ENCODE peak calls at places on chromosomes 7 and 10, in six cellular contexts. One of them, this sample, is unnamed.

GRCh38 chr7:140263277-140263676 is 86.5 kb upstream of the KDM7A start:
- DNase-seq in transverse colon: no peak
- DNase-seq in A673: no peak
- DNase-seq in foreskin keratinocyte: no peak
- DNase-seq in GM23248: no peak
- DNase-seq in psoas muscle: no peak
- DNase-seq in this sample: no peak

GRCh38 chr10:90847436-90847835 is 10.4 kb downstream of the HTR7 start:
- DNase-seq in transverse colon: no peak
- DNase-seq in A673: no peak
- DNase-seq in foreskin keratinocyte: peak
- DNase-seq in GM23248: peak
- DNase-seq in psoas muscle: no peak
- DNase-seq in this sample: peak

GRCh38 chr10:12241810-12242529 is 46.0 kb downstream of the CDC123 start:
- DNase-seq in transverse colon: no peak
- DNase-seq in A673: peak
- DNase-seq in foreskin keratinocyte: peak
- DNase-seq in GM23248: no peak
- DNase-seq in psoas muscle: no peak
- DNase-seq in this sample: no peak

GRCh38 chr7:159118623-159119022 is 26.0 kb downstream of the VIPR2 start:
- DNase-seq in transverse colon: no peak
- DNase-seq in A673: no peak
- DNase-seq in foreskin keratinocyte: no peak
- DNase-seq in GM23248: no peak
- DNase-seq in psoas muscle: no peak
- DNase-seq in this sample: no peak

GRCh38 chr10:127532193-127532592 is 16.9 kb upstream of the NPS start:
- DNase-seq in transverse colon: no peak
- DNase-seq in A673: no peak
- DNase-seq in foreskin keratinocyte: no peak
- DNase-seq in GM23248: no peak
- DNase-seq in psoas muscle: no peak
- DNase-seq in this sample: no peak

GRCh38 chr10:133537551-133538545 is 10.7 kb downstream of the CYP2E1 start:
- DNase-seq in transverse colon: no peak
- DNase-seq in A673: no peak
- DNase-seq in foreskin keratinocyte: no peak
- DNase-seq in GM23248: no peak
- DNase-seq in psoas muscle: no peak
- DNase-seq in this sample: no peak

GRCh38 chr7:979886-980571 is 3.0 kb upstream of the CYP2W1 start:
- DNase-seq in transverse colon: no peak
- DNase-seq in A673: no peak
- DNase-seq in foreskin keratinocyte: no peak
- DNase-seq in GM23248: no peak
- DNase-seq in psoas muscle: no peak
- DNase-seq in this sample: no peak

GRCh38 chr7:107690611-107691010 is 30.0 kb downstream of the SLC26A4 start:
- DNase-seq in transverse colon: no peak
- DNase-seq in A673: no peak
- DNase-seq in foreskin keratinocyte: no peak
- DNase-seq in GM23248: no peak
- DNase-seq in psoas muscle: no peak
- DNase-seq in this sample: no peak

GRCh38 chr10:77626266-77626935 is 11.2 kb downstream of the KCNMA1 start:
- DNase-seq in transverse colon: no peak
- DNase-seq in A673: no peak
- DNase-seq in foreskin keratinocyte: no peak
- DNase-seq in GM23248: no peak
- DNase-seq in psoas muscle: no peak
- DNase-seq in this sample: no peak

GRCh38 chr10:18100664-18101063 is 39.6 kb upstream of the CACNB2 start:
- DNase-seq in transverse colon: no peak
- DNase-seq in A673: no peak
- DNase-seq in foreskin keratinocyte: no peak
- DNase-seq in GM23248: peak
- DNase-seq in psoas muscle: no peak
- DNase-seq in this sample: no peak

GRCh38 chr10:103504181-103504783 is 10.8 kb downstream of the NEURL1 start:
- DNase-seq in transverse colon: no peak
- DNase-seq in A673: no peak
- DNase-seq in foreskin keratinocyte: no peak
- DNase-seq in GM23248: peak
- DNase-seq in psoas muscle: no peak
- DNase-seq in this sample: no peak

GRCh38 chr10:83222832-83223742 is 916.2 kb upstream of the GHITM start:
- DNase-seq in transverse colon: no peak
- DNase-seq in A673: no peak
- DNase-seq in foreskin keratinocyte: no peak
- DNase-seq in GM23248: no peak
- DNase-seq in psoas muscle: no peak
- DNase-seq in this sample: no peak

GRCh38 chr10:49594594-49594993 is 15.5 kb upstream of the SLC18A3 start:
- DNase-seq in transverse colon: peak
- DNase-seq in A673: peak
- DNase-seq in foreskin keratinocyte: no peak
- DNase-seq in GM23248: peak
- DNase-seq in psoas muscle: no peak
- DNase-seq in this sample: no peak

GRCh38 chr10:132884691-132885271 is 57.6 kb downstream of the CFAP46 start:
- DNase-seq in transverse colon: no peak
- DNase-seq in A673: no peak
- DNase-seq in foreskin keratinocyte: no peak
- DNase-seq in GM23248: no peak
- DNase-seq in psoas muscle: no peak
- DNase-seq in this sample: no peak

GRCh38 chr7:26853788-26854393 is 10.5 kb downstream of the SKAP2 start:
- DNase-seq in transverse colon: no peak
- DNase-seq in A673: peak
- DNase-seq in foreskin keratinocyte: no peak
- DNase-seq in GM23248: peak
- DNase-seq in psoas muscle: no peak
- DNase-seq in this sample: no peak

GRCh38 chr7:114450431-114450830 is 35.8 kb downstream of the FOXP2 start:
- DNase-seq in transverse colon: no peak
- DNase-seq in A673: no peak
- DNase-seq in foreskin keratinocyte: no peak
- DNase-seq in GM23248: no peak
- DNase-seq in psoas muscle: no peak
- DNase-seq in this sample: no peak

GRCh38 chr10:121078036-121078435 is 226.9 kb downstream of the WDR11 start:
- DNase-seq in transverse colon: no peak
- DNase-seq in A673: no peak
- DNase-seq in foreskin keratinocyte: peak
- DNase-seq in GM23248: no peak
- DNase-seq in psoas muscle: no peak
- DNase-seq in this sample: no peak

GRCh38 chr7:96837583-96837982 is 127.9 kb upstream of the SEM1 start:
- DNase-seq in transverse colon: no peak
- DNase-seq in A673: no peak
- DNase-seq in foreskin keratinocyte: no peak
- DNase-seq in GM23248: no peak
- DNase-seq in psoas muscle: no peak
- DNase-seq in this sample: no peak

GRCh38 chr7:122626785-122627184 is 72.1 kb downstream of the RNF133 start:
- DNase-seq in transverse colon: no peak
- DNase-seq in A673: no peak
- DNase-seq in foreskin keratinocyte: no peak
- DNase-seq in GM23248: no peak
- DNase-seq in psoas muscle: no peak
- DNase-seq in this sample: no peak

GRCh38 chr10:98349508-98349922 is 65.5 kb downstream of the PYROXD2 start:
- DNase-seq in transverse colon: peak
- DNase-seq in A673: peak
- DNase-seq in foreskin keratinocyte: no peak
- DNase-seq in GM23248: peak
- DNase-seq in psoas muscle: peak
- DNase-seq in this sample: no peak

GRCh38 chr10:84333864-84334451 is 5.6 kb downstream of the CCSER2 start:
- DNase-seq in transverse colon: no peak
- DNase-seq in A673: no peak
- DNase-seq in foreskin keratinocyte: no peak
- DNase-seq in GM23248: peak
- DNase-seq in psoas muscle: no peak
- DNase-seq in this sample: no peak

GRCh38 chr7:22195402-22195801 is 161.6 kb downstream of the RAPGEF5 start:
- DNase-seq in transverse colon: no peak
- DNase-seq in A673: no peak
- DNase-seq in foreskin keratinocyte: no peak
- DNase-seq in GM23248: no peak
- DNase-seq in psoas muscle: no peak
- DNase-seq in this sample: no peak
- H3K27ac ChIP-seq in transverse colon: no peak
- H3K27ac ChIP-seq in A673: no peak
- H3K27ac ChIP-seq in foreskin keratinocyte: no peak
- H3K27ac ChIP-seq in GM23248: no peak
- H3K27ac ChIP-seq in psoas muscle: no peak
- H3K27ac ChIP-seq in this sample: no peak

DNA sequence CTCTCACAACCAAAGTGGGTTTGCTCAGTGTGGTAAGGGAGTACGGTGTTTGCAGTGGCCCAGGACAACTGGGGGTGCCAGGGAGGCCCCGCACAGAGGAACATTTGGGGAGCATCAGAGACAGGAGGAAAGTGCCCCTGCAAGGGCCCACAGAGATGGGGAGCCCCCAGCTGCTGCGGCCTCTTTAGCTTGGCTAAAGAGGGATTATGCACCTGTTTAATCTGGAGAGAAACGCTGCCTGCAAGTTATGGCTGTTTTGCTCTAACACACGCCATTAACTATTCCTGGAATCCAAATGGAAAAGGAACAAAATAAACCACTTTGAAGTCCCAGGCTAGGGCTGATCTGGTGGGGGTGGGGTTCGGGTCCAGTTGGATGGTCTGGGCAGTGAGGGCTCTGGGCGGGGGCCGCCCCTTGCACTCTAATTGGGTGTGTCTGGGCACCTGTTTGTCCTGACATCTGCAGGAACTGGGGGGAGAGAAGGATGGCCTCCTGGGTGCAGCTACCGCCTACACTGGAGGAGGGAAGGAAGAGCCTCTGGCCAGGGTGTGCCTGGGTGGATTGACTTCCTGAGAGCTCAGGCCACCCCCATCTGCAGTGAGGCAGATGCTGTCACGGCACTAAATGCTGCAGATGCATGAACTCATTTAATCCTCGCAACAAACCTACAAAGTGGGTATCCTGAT is 300.5 kb downstream of the ZEB1 start:
- DNase-seq in transverse colon: no peak
- DNase-seq in A673: no peak
- DNase-seq in foreskin keratinocyte: no peak
- DNase-seq in GM23248: peak
- DNase-seq in psoas muscle: peak
- DNase-seq in this sample: no peak
- H3K27ac ChIP-seq in transverse colon: no peak
- H3K27ac ChIP-seq in A673: no peak
- H3K27ac ChIP-seq in foreskin keratinocyte: no peak
- H3K27ac ChIP-seq in GM23248: no peak
- H3K27ac ChIP-seq in psoas muscle: peak
- H3K27ac ChIP-seq in this sample: no peak

DNA sequence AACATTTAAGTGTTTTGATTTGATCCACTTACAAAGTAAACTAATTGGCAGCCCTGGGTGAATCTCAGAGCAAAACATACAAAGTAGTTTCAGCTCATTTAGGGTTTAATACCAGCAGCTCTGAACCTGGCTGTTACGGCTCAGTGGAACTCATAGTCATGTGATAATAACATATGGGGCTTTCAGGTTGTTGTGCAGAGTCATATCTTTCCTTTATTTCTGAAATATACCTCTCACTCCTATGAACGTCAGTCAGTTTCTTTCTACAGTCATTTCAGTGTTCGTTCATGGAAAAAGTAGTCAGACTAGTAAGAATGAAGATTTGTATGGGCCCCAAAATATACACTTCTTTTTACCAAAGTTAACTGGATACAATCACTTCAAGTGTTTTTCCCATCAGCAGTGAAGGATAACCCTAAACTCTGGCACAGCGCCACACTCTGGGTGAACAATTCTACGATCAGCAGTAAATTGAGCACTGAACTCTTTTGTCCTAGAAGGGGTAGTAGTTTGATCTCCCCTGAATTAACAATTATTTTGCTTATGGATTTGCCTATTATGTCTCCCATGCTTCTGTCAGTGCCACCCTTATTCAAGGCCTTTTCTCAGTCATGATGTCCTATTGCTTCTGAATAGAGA is 218.6 kb downstream of the THSD7A start:
- DNase-seq in transverse colon: no peak
- DNase-seq in A673: peak
- DNase-seq in foreskin keratinocyte: no peak
- DNase-seq in GM23248: no peak
- DNase-seq in psoas muscle: no peak
- DNase-seq in this sample: no peak
- H3K27ac ChIP-seq in transverse colon: no peak
- H3K27ac ChIP-seq in A673: no peak
- H3K27ac ChIP-seq in foreskin keratinocyte: no peak
- H3K27ac ChIP-seq in GM23248: no peak
- H3K27ac ChIP-seq in psoas muscle: no peak
- H3K27ac ChIP-seq in this sample: no peak

GRCh38 chr7:47497367-47498096 is 84.4 kb downstream of the TNS3 start:
- DNase-seq in transverse colon: no peak
- DNase-seq in A673: no peak
- DNase-seq in foreskin keratinocyte: no peak
- DNase-seq in GM23248: peak
- DNase-seq in psoas muscle: no peak
- DNase-seq in this sample: no peak
- H3K27ac ChIP-seq in transverse colon: peak
- H3K27ac ChIP-seq in A673: no peak
- H3K27ac ChIP-seq in foreskin keratinocyte: no peak
- H3K27ac ChIP-seq in GM23248: no peak
- H3K27ac ChIP-seq in psoas muscle: no peak
- H3K27ac ChIP-seq in this sample: no peak

DNA sequence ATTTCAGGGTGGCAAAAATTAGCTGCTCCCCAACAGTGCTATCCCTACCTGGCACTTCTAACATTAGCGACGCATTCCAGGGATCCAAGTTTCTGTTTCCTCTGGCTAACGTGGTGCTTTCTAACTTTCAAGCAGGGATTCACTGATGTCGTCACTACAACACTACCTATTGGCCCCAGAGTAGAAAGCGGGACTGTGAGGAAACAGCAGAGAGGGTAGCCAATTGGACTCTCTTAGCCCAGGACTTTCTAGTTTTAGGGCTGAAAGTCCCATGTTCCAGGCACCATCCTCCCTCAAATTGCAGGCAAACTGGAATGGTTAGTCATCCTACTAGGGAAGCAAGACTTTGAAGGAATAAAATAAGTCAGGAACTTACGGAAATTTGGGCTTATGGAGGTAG is 89.3 kb upstream of the AGK start:
- DNase-seq in transverse colon: no peak
- DNase-seq in A673: no peak
- DNase-seq in foreskin keratinocyte: no peak
- DNase-seq in GM23248: no peak
- DNase-seq in psoas muscle: no peak
- DNase-seq in this sample: no peak
- H3K27ac ChIP-seq in transverse colon: no peak
- H3K27ac ChIP-seq in A673: no peak
- H3K27ac ChIP-seq in foreskin keratinocyte: no peak
- H3K27ac ChIP-seq in GM23248: no peak
- H3K27ac ChIP-seq in psoas muscle: no peak
- H3K27ac ChIP-seq in this sample: peak

This sample was measured in epithelial cell of prostate.